ENCODE peak calls at places on chromosomes 5 and 9, in four cellular contexts. P is GM12878, G is HepG2, A is K562. H is an unnamed sample.

GRCh38 chr5:122236270-122236669 is 75.8 kb upstream of the SNCAIP start:
- DNase-seq in P (no peak), G (no peak), A (no peak), H (no peak)

GRCh38 chr5:16456103-16456832 is 9.3 kb downstream of the ZNF622 start:
- DNase-seq in P (no peak), G (peak), A (peak), H (no peak)

GRCh38 chr5:61100425-61100824 is 61.8 kb downstream of the SMIM15 start:
- DNase-seq in P (no peak), G (no peak), A (no peak), H (no peak)

GRCh38 chr5:23257656-23258055 is 249.8 kb upstream of the PRDM9 start:
- DNase-seq in P (no peak), G (no peak), A (no peak), H (no peak)

GRCh38 chr9:125749951-125750655 is 2.9 kb downstream of the PBX3 start:
- DNase-seq in P (no peak), G (peak), A (no peak), H (no peak)

GRCh38 chr5:142644640-142645361 is 41.1 kb downstream of the FGF1 start:
- DNase-seq in P (no peak), G (no peak), A (no peak), H (no peak)

GRCh38 chr5:142697356-142697807 is 11.5 kb upstream of the FGF1 start:
- DNase-seq in P (no peak), G (no peak), A (no peak), H (no peak)

GRCh38 chr5:138743506-138743905 is 9.7 kb upstream of the CTNNA1 start:
- DNase-seq in P (no peak), G (no peak), A (no peak), H (no peak)

GRCh38 chr5:164053123-164053522 is 547.7 kb downstream of the MAT2B start:
- DNase-seq in P (no peak), G (no peak), A (no peak), H (no peak)

GRCh38 chr9:93218671-93219420 is 34.9 kb downstream of the WNK2 start:
- DNase-seq in P (no peak), G (no peak), A (no peak), H (no peak)

GRCh38 chr9:106697799-106698591 is 165.0 kb upstream of the ZNF462 start:
- DNase-seq in P (no peak), G (no peak), A (no peak), H (no peak)

GRCh38 chr5:88675758-88676636 is 207.0 kb downstream of the MEF2C start:
- DNase-seq in P (no peak), G (no peak), A (no peak), H (no peak)

GRCh38 chr5:142846402-142846801 is 76.2 kb downstream of the ARHGAP26 start:
- DNase-seq in P (no peak), G (no peak), A (no peak), H (no peak)

GRCh38 chr5:43336159-43336558 is 22.9 kb upstream of the HMGCS1 start:
- DNase-seq in P (no peak), G (no peak), A (no peak), H (no peak)

GRCh38 chr9:37574996-37575395 is 1.2 kb downstream of the FBXO10 start:
- DNase-seq in P (no peak), G (no peak), A (no peak), H (no peak)

GRCh38 chr9:133067006-133067405 is 5.2 kb downstream of the CEL start:
- DNase-seq in P (no peak), G (no peak), A (no peak), H (no peak)

GRCh38 chr9:115306860-115307259 is 188.9 kb upstream of the TNC start:
- DNase-seq in P (no peak), G (no peak), A (no peak), H (no peak)

GRCh38 chr5:135318924-135319323 is 80.1 kb downstream of the MACROH2A1 start:
- DNase-seq in P (no peak), G (no peak), A (no peak), H (no peak)

GRCh38 chr5:112951124-112951702 is 25.4 kb upstream of the DCP2 start:
- DNase-seq in P (no peak), G (no peak), A (no peak), H (no peak)

GRCh38 chr5:137498301-137498735 is 808 bp downstream of the SPOCK1 start:
- DNase-seq in P (no peak), G (no peak), A (no peak), H (peak)

GRCh38 chr9:76701441-76702031 is 62.7 kb upstream of the PCA3 start:
- DNase-seq in P (no peak), G (no peak), A (no peak), H (no peak)

GRCh38 chr5:119789411-119790117 is 160.2 kb downstream of the FAM170A start:
- DNase-seq in P (no peak), G (no peak), A (no peak), H (no peak)

GRCh38 chr5:115179068-115179958 is 9.6 kb upstream of the TRIM36 start:
- DNase-seq in P (no peak), G (no peak), A (no peak), H (no peak)

GRCh38 chr5:125890387-125890955 is 532.7 kb upstream of the GRAMD2B start:
- DNase-seq in P (no peak), G (no peak), A (no peak), H (no peak)

GRCh38 chr5:172113036-172113435 is 75.0 kb downstream of the STK10 start:
- DNase-seq in P (peak), G (no peak), A (no peak), H (no peak)

GRCh38 chr5:54194326-54194725 is 116.0 kb downstream of the ARL15 start:
- DNase-seq in P (no peak), G (no peak), A (no peak), H (no peak)

GRCh38 chr9:70044450-70045307 is 1.0 kb downstream of the MAMDC2 start:
- DNase-seq in P (no peak), G (no peak), A (no peak), H (peak)

GRCh38 chr5:10622810-10623209 is 58.9 kb downstream of the ANKRD33B start:
- DNase-seq in P (no peak), G (no peak), A (no peak), H (no peak)

GRCh38 chr5:569358-569867 is 42.7 kb upstream of the CEP72 start:
- DNase-seq in P (no peak), G (no peak), A (no peak), H (no peak)

GRCh38 chr5:100683881-100684280 is 148.7 kb downstream of the FAM174A start:
- DNase-seq in P (no peak), G (no peak), A (no peak), H (no peak)

GRCh38 chr5:177130211-177131018 is 3.2 kb upstream of the NSD1 start:
- DNase-seq in P (no peak), G (no peak), A (no peak), H (no peak)

GRCh38 chr9:14087576-14087975 is 226.4 kb downstream of the NFIB start:
- DNase-seq in P (no peak), G (no peak), A (no peak), H (no peak)

GRCh38 chr9:14086495-14086894 is 227.4 kb downstream of the NFIB start:
- DNase-seq in P (no peak), G (no peak), A (no peak), H (no peak)

GRCh38 chr9:14092344-14092743 is 221.6 kb downstream of the NFIB start:
- DNase-seq in P (no peak), G (no peak), A (no peak), H (no peak)

GRCh38 chr9:14084867-14085266 is 229.1 kb downstream of the NFIB start:
- DNase-seq in P (no peak), G (no peak), A (no peak), H (no peak)

DNA sequence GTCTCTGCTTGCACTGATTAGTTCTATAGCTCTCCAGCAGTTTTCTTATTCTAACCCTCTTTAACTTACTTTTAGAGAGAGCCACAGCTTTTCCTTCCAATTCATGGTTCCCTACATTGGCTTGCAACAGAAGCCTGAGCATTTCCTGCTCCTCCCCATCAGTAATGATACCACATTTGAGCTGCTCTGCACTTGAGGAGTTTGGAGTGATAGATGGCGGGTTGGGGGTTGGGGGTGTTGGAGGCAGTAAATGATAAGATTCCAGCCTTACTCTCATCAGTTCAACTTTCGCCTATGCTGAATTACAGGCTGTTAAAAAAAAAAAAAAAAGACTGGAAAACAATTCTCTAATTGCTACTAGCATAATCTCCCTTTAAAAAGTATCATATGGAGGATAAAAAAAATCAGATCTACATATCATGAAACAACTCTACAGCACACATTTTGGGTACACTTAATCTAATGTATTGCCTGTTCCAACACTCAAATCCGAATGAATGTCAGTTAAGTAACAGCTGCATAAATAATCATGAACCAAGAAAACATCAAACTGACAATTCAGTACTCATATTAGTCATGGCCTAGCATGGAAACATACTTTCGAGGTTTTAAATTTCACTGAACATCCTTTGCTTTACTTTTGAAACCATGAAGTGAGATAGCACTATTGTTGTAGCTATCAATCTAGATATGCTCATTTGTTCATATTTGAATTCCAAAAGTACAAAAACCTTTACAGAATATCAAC is 224.7 kb downstream of the NFIB start:
- DNase-seq in P (no peak), G (no peak), A (no peak), H (no peak)
- TF ChIP-seq HDAC6 in P (no peak), G (no peak), A (no peak), H (no peak)

GRCh38 chr9:129513282-129513681 is 107.6 kb downstream of the C9orf50 start:
- DNase-seq in P (no peak), G (no peak), A (no peak), H (no peak)

GRCh38 chr9:129513856-129514496 is 106.9 kb downstream of the C9orf50 start:
- DNase-seq in P (no peak), G (no peak), A (no peak), H (no peak)

GRCh38 chr9:129517006-129517405 is 103.9 kb downstream of the C9orf50 start:
- DNase-seq in P (no peak), G (no peak), A (no peak), H (no peak)

GRCh38 chr9:129514497-129514867 is 106.4 kb downstream of the C9orf50 start:
- DNase-seq in P (no peak), G (no peak), A (no peak), H (no peak)

DNA sequence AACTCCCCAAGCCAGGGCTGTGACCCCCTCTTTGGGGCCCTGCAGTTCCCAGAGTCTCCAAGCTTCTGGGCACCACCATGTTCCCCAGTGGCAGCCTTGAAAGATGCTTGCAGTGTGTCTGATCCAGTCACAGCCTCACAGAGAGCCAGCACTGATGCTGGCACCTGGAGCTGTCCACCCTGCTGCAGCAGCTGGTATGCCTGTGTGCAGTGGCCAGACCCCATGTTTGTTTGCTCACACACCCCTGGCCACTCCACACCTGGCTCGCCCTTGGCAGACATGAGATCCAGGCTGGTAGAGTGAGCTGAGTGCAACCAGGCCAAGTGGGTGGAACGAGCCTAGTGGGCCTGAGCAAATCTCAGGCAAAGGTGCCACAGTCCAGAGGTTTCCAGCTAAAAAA is 106.0 kb downstream of the C9orf50 start:
- DNase-seq in P (no peak), G (no peak), A (no peak), H (no peak)
- TF ChIP-seq HDAC6 in P (no peak), G (no peak), A (no peak), H (no peak)

DNA sequence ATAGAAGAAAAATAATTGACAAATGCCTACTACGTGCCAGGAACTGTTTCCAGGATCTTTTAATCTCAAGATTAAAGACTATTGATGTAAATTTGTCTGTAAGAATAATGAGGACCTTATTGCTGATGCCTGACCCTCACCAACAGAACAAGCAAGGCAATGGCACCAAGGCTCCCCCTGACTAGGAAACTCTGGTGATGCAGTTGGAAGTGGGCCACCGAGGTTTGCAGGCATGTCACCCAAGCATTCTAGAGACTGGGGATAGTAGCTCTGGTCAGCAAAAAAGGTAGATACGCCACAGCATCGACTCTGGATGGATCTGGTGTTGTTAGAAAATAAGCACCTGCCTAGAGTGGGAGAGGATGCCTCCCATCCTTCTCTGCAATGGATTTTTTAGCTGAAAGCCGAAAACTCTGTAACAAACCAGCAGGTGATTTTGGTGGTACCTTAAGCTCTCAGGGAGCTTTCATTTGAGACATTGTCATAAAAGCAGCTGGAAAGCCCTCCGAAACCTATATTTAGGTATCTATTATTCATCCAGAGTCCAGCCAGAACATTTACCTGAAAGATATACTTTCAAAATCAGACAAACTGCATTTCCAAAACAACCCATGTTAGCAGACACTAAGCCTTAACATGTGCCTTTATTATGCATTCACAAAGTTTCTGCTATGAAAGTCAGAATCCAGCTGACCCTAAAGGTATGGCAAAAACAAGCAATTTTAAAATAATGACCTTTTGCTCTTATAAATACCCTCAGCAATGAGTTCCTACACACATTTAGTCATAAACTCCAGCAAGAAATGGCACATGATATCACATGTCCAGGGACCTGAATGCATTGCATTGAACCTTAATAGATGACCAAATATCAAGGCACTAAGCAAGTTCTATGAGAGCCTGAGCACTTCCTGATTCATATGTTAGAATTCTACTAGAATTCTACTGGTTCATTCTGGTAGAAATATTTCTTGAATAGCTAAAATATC is 308.4 kb downstream of the PDE4D start:
- DNase-seq in P (no peak), G (no peak), A (no peak), H (no peak)
- TF ChIP-seq HDAC6 in P (no peak), G (no peak), A (no peak), H (no peak)

DNA sequence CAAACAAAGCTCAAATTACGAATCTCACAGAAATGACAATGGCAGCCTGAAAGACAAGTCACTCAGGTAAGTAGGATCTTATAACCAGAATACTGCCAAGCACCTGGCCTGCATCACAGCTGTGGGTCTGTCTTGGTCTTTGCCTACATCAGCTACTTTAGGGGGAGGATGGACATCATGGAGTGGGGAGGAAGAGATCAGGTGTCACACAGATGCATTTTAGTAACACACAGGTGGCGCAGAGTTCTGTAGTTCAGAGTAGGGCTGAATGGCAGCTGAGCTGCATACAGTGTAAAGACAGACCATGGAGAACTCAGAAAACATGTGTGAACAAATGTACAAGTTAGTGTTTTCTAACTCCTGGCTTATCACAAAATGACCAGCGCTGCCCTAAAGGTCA is 445.5 kb downstream of the DMRT2 start:
- DNase-seq in P (no peak), G (no peak), A (no peak), H (no peak)
- TF ChIP-seq HDAC6 in P (no peak), G (no peak), A (no peak), H (no peak)